ENCODE peak calls at places on chromosomes 4 and X, in four cellular contexts. V, L, O and T are unnamed samples. For H3K4me1, the result is how much of the 10 kb centered on the place peaks cover.

GRCh38 chr4:123832173-123833026 is 435.8 kb downstream of the SPRY1 start:
- DNase-seq in L (no peak), O (no peak), V (no peak), T (no peak)

GRCh38 chr4:89221175-89221867 is 86.3 kb downstream of the GPRIN3 start:
- DNase-seq in L (no peak), V (no peak), O (no peak), T (no peak)

GRCh38 chr4:85909851-85910250 is 434.9 kb downstream of the ARHGAP24 start:
- DNase-seq in V (no peak), O (no peak), L (no peak), T (no peak)

GRCh38 chrX:154545673-154546274 is 872 bp downstream of the G6PD start:
- DNase-seq in L (no peak), V (no peak), O (no peak), T (no peak)

GRCh38 chr4:185508162-185508561 is 27.1 kb downstream of the PDLIM3 start:
- DNase-seq in O (no peak), V (peak), L (no peak), T (no peak)

GRCh38 chrX:136261316-136261715 is 10.1 kb upstream of the MAP7D3 start:
- DNase-seq in O (no peak), L (no peak), V (no peak), T (no peak)

GRCh38 chr4:150625033-150625432 is 43.1 kb downstream of the MAB21L2 start:
- DNase-seq in V (no peak), L (no peak), O (no peak), T (no peak)

GRCh38 chr4:60443796-60444195 is 756.3 kb upstream of the ADGRL3 start:
- DNase-seq in L (no peak), V (no peak), O (no peak), T (no peak)

GRCh38 chr4:88587285-88587684 is 5.0 kb upstream of the HERC3 start:
- DNase-seq in L (no peak), V (no peak), O (no peak), T (no peak)

GRCh38 chr4:10872833-10873517 is 188.4 kb upstream of the CLNK start:
- DNase-seq in L (no peak), O (no peak), V (no peak), T (no peak)

GRCh38 chr4:158008551-158009218 is 164.1 kb downstream of the GASK1B start:
- DNase-seq in V (no peak), O (no peak), L (no peak), T (no peak)

GRCh38 chr4:186948361-186949291 is 225.0 kb upstream of the FAT1 start:
- DNase-seq in V (no peak), L (no peak), O (peak), T (no peak)

GRCh38 chr4:99324361-99324760 is 3.2 kb upstream of the ADH1B start:
- DNase-seq in V (no peak), O (no peak), L (no peak), T (no peak)

GRCh38 chrX:55161581-55161980 is 58.6 kb upstream of the PAGE5 start:
- DNase-seq in V (no peak), O (no peak), L (no peak), T (peak)

GRCh38 chr4:98577956-98578355 is 80.5 kb downstream of the TSPAN5 start:
- DNase-seq in L (no peak), O (no peak), V (no peak), T (no peak)

GRCh38 chr4:145785391-145786008 is 105.6 kb downstream of the C4orf51 start:
- DNase-seq in V (peak), L (no peak), O (no peak), T (no peak)

GRCh38 chrX:131907488-131908314 is 115.4 kb upstream of the STK26 start:
- DNase-seq in O (no peak), L (no peak), V (no peak), T (no peak)

GRCh38 chrX:24426921-24427746 is 38.0 kb upstream of the PDK3 start:
- DNase-seq in L (no peak), V (peak), O (no peak), T (no peak)

GRCh38 chr4:48375651-48376291 is 34.4 kb downstream of the SLAIN2 start:
- DNase-seq in L (no peak), V (peak), O (no peak), T (no peak)

GRCh38 chr4:156252300-156253016 is 298.8 kb upstream of the CTSO start:
- DNase-seq in O (no peak), L (no peak), V (no peak), T (no peak)

GRCh38 chr4:80336582-80336981 is 1.1 kb downstream of the CFAP299 start:
- DNase-seq in O (peak), V (peak), L (no peak), T (peak)

GRCh38 chrX:118839334-118839958 is 15.8 kb downstream of the ZCCHC12 start:
- DNase-seq in V (peak), L (no peak), O (peak), T (peak)
- TF ChIP-seq SUZ12 in V (no peak), L (no peak), O (no peak), T (no peak)

GRCh38 chr4:3635090-3635820 is 103.0 kb upstream of the LRPAP1 start:
- DNase-seq in V (no peak), O (no peak), L (no peak), T (no peak)
- H3K4me1 ChIP-seq in V (under half), O (under half), L (under half), T (under half)

GRCh38 chr4:27318740-27319139 is 458.1 kb downstream of the STIM2 start:
- DNase-seq in V (peak), L (peak), O (peak), T (peak)

GRCh38 chr4:27315625-27316024 is 455.0 kb downstream of the STIM2 start:
- DNase-seq in V (no peak), L (no peak), O (no peak), T (no peak)

DNA sequence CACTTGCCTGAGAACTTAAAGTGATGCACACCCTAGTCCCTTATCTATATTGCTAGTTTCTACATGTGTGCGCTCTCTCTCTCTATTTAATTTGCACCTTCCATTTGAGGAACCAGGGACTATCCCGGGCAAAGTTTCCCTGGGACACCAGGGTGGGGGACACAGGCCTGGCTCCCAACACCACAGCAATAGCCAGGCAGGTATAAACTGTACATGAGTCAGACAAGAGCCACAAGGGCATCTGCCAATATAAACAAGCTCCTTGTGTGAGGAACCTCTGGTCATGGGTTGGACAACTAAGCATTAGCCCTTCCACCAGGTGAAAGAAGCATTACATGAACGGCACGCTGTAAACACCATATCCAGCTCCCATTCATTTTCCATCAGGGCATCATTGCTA is 455.5 kb downstream of the STIM2 start:
- DNase-seq in O (no peak), V (no peak), L (no peak), T (no peak)
- TF ChIP-seq SUZ12 in O (no peak), V (no peak), L (no peak), T (no peak)

DNA sequence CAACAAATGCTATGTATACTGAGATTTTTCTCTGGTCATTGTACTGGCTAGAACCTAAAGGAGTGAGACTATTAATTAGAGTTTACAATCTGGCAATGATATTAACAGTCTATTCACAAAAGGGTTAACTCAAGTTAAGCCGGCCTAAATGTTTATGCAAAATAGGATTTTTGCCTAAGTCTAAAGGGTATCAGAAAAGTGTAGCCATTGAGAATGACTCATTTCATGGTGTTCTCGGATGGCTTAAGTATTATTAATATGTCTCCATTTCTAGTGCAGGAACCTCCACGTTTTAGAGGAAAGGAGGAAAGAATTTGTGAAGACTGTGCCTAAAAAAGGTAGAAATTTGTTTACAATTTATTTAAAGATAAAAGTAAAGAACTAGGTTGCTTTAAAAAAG is 29.8 kb downstream of the DYNLT3 start:
- DNase-seq in O (no peak), L (no peak), V (no peak), T (no peak)
- H3K4me1 ChIP-seq in O (under half), L (under half), V (under half), T (under half)

DNA sequence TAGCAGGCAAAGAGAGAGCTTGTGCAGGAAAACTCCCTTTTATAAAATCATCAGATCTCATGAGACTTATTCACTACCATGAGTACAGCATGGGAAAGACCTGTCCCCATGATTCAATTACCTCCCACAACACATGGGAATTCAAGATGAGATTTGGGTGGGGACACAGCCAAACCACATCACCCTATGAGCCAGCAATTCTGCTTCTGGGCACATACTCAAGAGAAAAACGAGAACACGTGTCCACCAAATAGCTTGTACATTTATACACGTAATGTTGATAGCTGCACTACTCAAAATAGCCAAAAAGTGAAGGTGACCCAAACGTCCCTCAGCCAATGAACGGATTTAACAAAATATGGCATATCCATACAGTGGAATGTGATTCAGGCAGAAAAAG is 94.5 kb upstream of the DHRSX start:
- DNase-seq in L (no peak), O (no peak), V (no peak), T (no peak)
- TF ChIP-seq SUZ12 in L (no peak), O (no peak), V (no peak), T (no peak)

GRCh38 chrX:110403436-110403835 is 44.8 kb downstream of the RTL9 start:
- DNase-seq in O (no peak), L (no peak), V (no peak), T (no peak)
- H3K4me1 ChIP-seq in O (under half), L (under half), V (under half), T (under half)